ENCODE peak calls at places on chromosomes 6 and 20, in seven cellular contexts. M is GM03348, F is nucleus accumbens, C is foreskin keratinocyte, O is AG04449, A is posterior vena cava, R is Right ventricle myocardium inferior. K is an unnamed sample.

GRCh38 chr6:35230950-35231349 is 17.2 kb downstream of the SCUBE3 start:
- DNase-seq in A (peak; percentile 89), O (no peak), M (no peak), C (no peak), F (peak; percentile 54), R (peak; percentile 78), K (no peak)

GRCh38 chr20:38221041-38221589 is 39.4 kb downstream of the KIAA1755 start:
- DNase-seq in A (peak; percentile 91), M (peak; percentile 88), F (peak; percentile 54), O (no peak), C (peak; percentile 45), R (peak; percentile 81), K (peak; percentile 87)

GRCh38 chr6:1381397-1382330 is 7.7 kb upstream of the FOXF2 start:
- DNase-seq in R (peak; percentile 76), C (no peak), M (peak; percentile 85), A (no peak), O (no peak), F (peak; percentile 23), K (peak; percentile 86)

GRCh38 chr20:14566505-14566904 is 229.1 kb upstream of the FLRT3 start:
- DNase-seq in O (peak; percentile 16), F (no peak), R (no peak), C (peak; percentile 54), M (peak; percentile 65), A (no peak), K (peak; percentile 83)

GRCh38 chr20:7608246-7608645 is 332.0 kb downstream of the HAO1 start:
- DNase-seq in M (peak; percentile 7), C (no peak), F (no peak), R (no peak), A (no peak), O (no peak), K (peak; percentile 14)

GRCh38 chr6:154399097-154399496 is 42.5 kb upstream of the IPCEF1 start:
- DNase-seq in F (no peak), A (no peak), R (no peak), M (peak; percentile 24), O (no peak), C (no peak), K (peak; percentile 52)

GRCh38 chr6:42230320-42231034 is 12.8 kb upstream of the MRPS10 start:
- DNase-seq in M (peak; percentile 20), F (no peak), C (no peak), R (no peak), O (no peak), A (no peak), K (peak; percentile 22)

GRCh38 chr6:37624606-37625574 is 72.8 kb downstream of the MDGA1 start:
- DNase-seq in M (peak; percentile 77), F (no peak), O (no peak), R (no peak), A (peak; percentile 80), C (no peak), K (peak; percentile 82)

GRCh38 chr20:460707-461106 is 1.6 kb downstream of the TBC1D20 start:
- DNase-seq in C (no peak), O (no peak), R (no peak), F (peak; percentile 3), A (no peak), M (peak; percentile 52), K (peak; percentile 41)